ENCODE peak calls at places on chromosomes 1 and 21, in ten cellular contexts. S is Caco-2, C is right cardiac atrium, H is prostate gland, U is cardiac muscle cell, N is GM23248, D is mesendoderm, Q is body of pancreas, J is tibial nerve, Y is heart left ventricle. M is an unnamed sample.

GRCh38 chr1:19621274-19621950 is 22.7 kb upstream of the NBL1 start:
- DNase-seq in S (no peak), C (no peak), H (no peak), U (no peak), N (peak; percentile 65), D (no peak), Q (no peak), J (no peak), Y (no peak), M (no peak)

GRCh38 chr1:202227273-202227672 is 33.7 kb downstream of the LGR6 start:
- DNase-seq in S (no peak), C (no peak), H (no peak), U (no peak), N (peak; percentile 25), D (no peak), Q (no peak), J (no peak), Y (no peak), M (no peak)

GRCh38 chr1:65175171-65176070 is 27.4 kb downstream of the AK4 start:
- DNase-seq in S (no peak), C (peak; percentile 81), H (no peak), U (peak; percentile 46), N (no peak), D (no peak), Q (no peak), J (no peak), Y (peak; percentile 57), M (no peak)

GRCh38 chr1:203181586-203182376 is 4.7 kb downstream of the CHI3L1 start:
- DNase-seq in S (no peak), C (no peak), H (no peak), U (no peak), N (no peak), D (no peak), Q (no peak), J (no peak), Y (no peak), M (no peak)

GRCh38 chr21:33256019-33256418 is 10.1 kb upstream of the IL10RB start:
- DNase-seq in S (no peak), C (no peak), H (no peak), U (no peak), N (no peak), D (no peak), Q (no peak), J (no peak), Y (no peak), M (no peak)

GRCh38 chr1:205453466-205453865 is 2.4 kb downstream of the BLACAT1 start:
- DNase-seq in S (no peak), C (no peak), H (no peak), U (no peak), N (no peak), D (no peak), Q (no peak), J (no peak), Y (no peak), M (no peak)

GRCh38 chr1:221874285-221875003 is 132.6 kb upstream of the DUSP10 start:
- DNase-seq in S (no peak), C (no peak), H (no peak), U (no peak), N (peak; percentile 75), D (peak; percentile 87), Q (no peak), J (no peak), Y (no peak), M (no peak)

GRCh38 chr1:29569971-29570634 is 333.8 kb downstream of the PTPRU start:
- DNase-seq in S (no peak), C (no peak), H (no peak), U (no peak), N (peak; percentile 97), D (no peak), Q (no peak), J (no peak), Y (no peak), M (peak; percentile 2)

GRCh38 chr1:40880813-40881549 is 18.8 kb upstream of the CITED4 start:
- DNase-seq in S (no peak), C (no peak), H (no peak), U (no peak), N (no peak), D (no peak), Q (no peak), J (no peak), Y (no peak), M (no peak)
- H3K27me3 ChIP-seq in S (no peaks in the 10 kb centered on the region), C (no peaks in the 10 kb centered on the region), H (peaks cover 2% of the 10 kb centered on the region), U (peaks cover 27% of the 10 kb centered on the region), N (no peaks in the 10 kb centered on the region), D (no peaks in the 10 kb centered on the region), Q (peaks cover 7% of the 10 kb centered on the region), J (no peaks in the 10 kb centered on the region), Y (peaks cover 11% of the 10 kb centered on the region), M (no peaks in the 10 kb centered on the region)

DNA sequence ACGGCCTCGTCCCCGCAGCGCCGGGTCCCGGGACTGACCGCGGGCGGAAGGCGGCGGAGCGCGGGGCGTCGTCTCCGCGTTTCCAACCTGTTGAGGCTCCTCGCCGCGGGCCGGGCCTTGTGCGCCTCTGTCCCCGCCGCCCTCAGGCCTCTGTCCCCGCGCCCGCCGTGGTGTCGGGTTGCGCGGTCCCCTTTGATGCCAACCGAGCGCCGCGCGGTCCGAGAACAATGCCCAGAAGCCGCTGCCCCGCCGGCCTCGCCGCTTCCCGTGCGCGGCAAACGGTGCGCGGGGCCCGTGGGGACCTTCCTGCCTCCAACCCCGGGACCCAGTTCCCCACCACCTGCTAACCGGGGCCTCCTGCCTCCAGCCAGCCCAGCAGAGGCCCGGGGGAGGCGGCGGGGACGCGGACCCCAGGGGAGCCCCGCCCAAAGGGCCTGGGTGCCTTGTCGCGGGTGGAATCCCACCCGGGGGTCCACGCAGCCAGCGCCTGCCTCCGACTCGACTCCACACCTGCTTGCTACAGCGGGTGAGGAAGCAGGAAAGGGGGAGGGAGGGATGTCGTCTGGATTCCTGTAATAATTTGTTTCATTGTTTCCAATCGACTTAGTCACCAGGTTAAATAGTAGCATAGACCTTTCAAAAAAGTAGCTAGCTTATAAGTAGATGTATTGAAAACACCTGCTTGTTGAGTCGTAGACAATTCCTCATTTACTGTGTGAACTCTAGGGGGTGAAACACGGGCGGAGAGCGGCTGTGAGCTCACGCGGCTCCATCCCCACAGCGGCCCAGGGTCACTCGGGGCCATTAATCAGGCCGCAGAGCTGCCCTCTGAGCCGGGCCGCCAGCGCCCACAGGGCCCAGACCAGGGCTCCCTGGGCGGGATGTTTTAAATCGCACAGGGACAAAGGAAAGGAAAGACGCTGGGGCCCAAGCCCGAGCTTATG is 1.1 kb downstream of the COL18A1 start:
- DNase-seq in S (peak; percentile 48), C (peak; percentile 54), H (no peak), U (peak; percentile 85), N (peak; percentile 23), D (peak; percentile 63), Q (peak; percentile 50), J (no peak), Y (no peak), M (no peak)
- H3K27me3 ChIP-seq in S (no peaks in the 10 kb centered on the region), C (no peaks in the 10 kb centered on the region), H (no peaks in the 10 kb centered on the region), U (peaks cover 3% of the 10 kb centered on the region), N (no peaks in the 10 kb centered on the region), D (no peaks in the 10 kb centered on the region), Q (no peaks in the 10 kb centered on the region), J (no peaks in the 10 kb centered on the region), Y (no peaks in the 10 kb centered on the region), M (peaks cover 4% of the 10 kb centered on the region)

GRCh38 chr1:183210678-183211077 is 24.6 kb downstream of the LAMC2 start:
- DNase-seq in S (no peak), C (no peak), H (no peak), U (no peak), N (no peak), D (no peak), Q (no peak), J (no peak), Y (no peak), M (no peak)

GRCh38 chr1:183215936-183216335 is 29.9 kb downstream of the LAMC2 start:
- DNase-seq in S (no peak), C (no peak), H (no peak), U (no peak), N (no peak), D (no peak), Q (no peak), J (no peak), Y (no peak), M (no peak)

GRCh38 chr1:183214021-183214970 is 28.2 kb downstream of the LAMC2 start:
- DNase-seq in S (no peak), C (no peak), H (no peak), U (no peak), N (no peak), D (no peak), Q (no peak), J (no peak), Y (no peak), M (no peak)

GRCh38 chr1:183215076-183215720 is 29.1 kb downstream of the LAMC2 start:
- DNase-seq in S (no peak), C (no peak), H (no peak), U (no peak), N (no peak), D (no peak), Q (no peak), J (no peak), Y (no peak), M (no peak)

GRCh38 chr1:183212870-183213269 is 26.8 kb downstream of the LAMC2 start:
- DNase-seq in S (no peak), C (no peak), H (no peak), U (no peak), N (no peak), D (no peak), Q (no peak), J (no peak), Y (no peak), M (no peak)
- H3K27me3 ChIP-seq in S (no peaks in the 10 kb centered on the region), C (no peaks in the 10 kb centered on the region), H (no peaks in the 10 kb centered on the region), U (no peaks in the 10 kb centered on the region), N (no peaks in the 10 kb centered on the region), D (no peaks in the 10 kb centered on the region), Q (no peaks in the 10 kb centered on the region), J (no peaks in the 10 kb centered on the region), Y (no peaks in the 10 kb centered on the region), M (no peaks in the 10 kb centered on the region)

GRCh38 chr1:178621822-178622221 is 103.2 kb upstream of the RALGPS2 start:
- DNase-seq in S (no peak), C (no peak), H (no peak), U (no peak), N (no peak), D (no peak), Q (no peak), J (no peak), Y (no peak), M (no peak)
- H3K27me3 ChIP-seq in S (no peaks in the 10 kb centered on the region), C (no peaks in the 10 kb centered on the region), H (no peaks in the 10 kb centered on the region), U (no peaks in the 10 kb centered on the region), N (no peaks in the 10 kb centered on the region), D (no peaks in the 10 kb centered on the region), Q (no peaks in the 10 kb centered on the region), J (no peaks in the 10 kb centered on the region), Y (no peaks in the 10 kb centered on the region), M (no peaks in the 10 kb centered on the region)

GRCh38 chr1:5764464-5764863 is 227.8 kb downstream of the NPHP4 start:
- DNase-seq in S (no peak), C (no peak), H (no peak), U (no peak), N (no peak), D (no peak), Q (no peak), J (no peak), Y (no peak), M (no peak)
- H3K27me3 ChIP-seq in S (no peaks in the 10 kb centered on the region), C (no peaks in the 10 kb centered on the region), H (peaks cover 2% of the 10 kb centered on the region), U (peaks cover 18% of the 10 kb centered on the region), N (no peaks in the 10 kb centered on the region), D (no peaks in the 10 kb centered on the region), Q (no peaks in the 10 kb centered on the region), J (no peaks in the 10 kb centered on the region), Y (peaks cover 4% of the 10 kb centered on the region), M (no peaks in the 10 kb centered on the region)

GRCh38 chr1:84000954-84001495 is 2.1 kb upstream of the TTLL7 start:
- DNase-seq in S (no peak), C (peak; percentile 29), H (no peak), U (no peak), N (no peak), D (no peak), Q (no peak), J (no peak), Y (no peak), M (no peak)
- H3K27me3 ChIP-seq in S (no peaks in the 10 kb centered on the region), C (no peaks in the 10 kb centered on the region), H (no peaks in the 10 kb centered on the region), U (peaks cover 83% of the 10 kb centered on the region), N (no peaks in the 10 kb centered on the region), D (no peaks in the 10 kb centered on the region), Q (no peaks in the 10 kb centered on the region), J (no peaks in the 10 kb centered on the region), Y (peaks cover 6% of the 10 kb centered on the region), M (no peaks in the 10 kb centered on the region)